ENCODE peak calls at places on chromosomes 11 and 22, in six cellular contexts. One of them, this sample, is unnamed.

GRCh38 chr11:23555085-23555484 is 694.8 kb upstream of the CCDC179 start:
- DNase-seq in left lung: no peak
- DNase-seq in fibroblast of pulmonary artery: peak; percentile 67
- DNase-seq in MM.1S: no peak
- DNase-seq in suprapubic skin: no peak
- DNase-seq in OCI-LY7: no peak
- DNase-seq in this sample: peak; percentile 76

GRCh38 chr11:34395916-34396555 is 38.2 kb upstream of the ABTB2 start:
- DNase-seq in OCI-LY7: no peak
- DNase-seq in MM.1S: no peak
- DNase-seq in suprapubic skin: no peak
- DNase-seq in left lung: no peak
- DNase-seq in fibroblast of pulmonary artery: peak; percentile 11
- DNase-seq in this sample: peak; percentile 49

GRCh38 chr11:73856001-73856663 is 20.5 kb downstream of the COA4 start:
- DNase-seq in fibroblast of pulmonary artery: no peak
- DNase-seq in OCI-LY7: no peak
- DNase-seq in suprapubic skin: no peak
- DNase-seq in MM.1S: no peak
- DNase-seq in left lung: no peak
- DNase-seq in this sample: no peak

GRCh38 chr22:29146771-29147170 is 58.9 kb upstream of the EMID1 start:
- DNase-seq in suprapubic skin: peak; percentile 50
- DNase-seq in left lung: no peak
- DNase-seq in MM.1S: no peak
- DNase-seq in OCI-LY7: no peak
- DNase-seq in fibroblast of pulmonary artery: no peak
- DNase-seq in this sample: no peak

GRCh38 chr22:20779813-20780148 is 5.9 kb downstream of the SERPIND1 start:
- DNase-seq in MM.1S: no peak
- DNase-seq in fibroblast of pulmonary artery: peak; percentile 79
- DNase-seq in left lung: no peak
- DNase-seq in OCI-LY7: no peak
- DNase-seq in suprapubic skin: no peak
- DNase-seq in this sample: peak; percentile 69

GRCh38 chr11:118631510-118631909 is 24.1 kb downstream of the PHLDB1 start:
- DNase-seq in left lung: peak; percentile 12
- DNase-seq in suprapubic skin: no peak
- DNase-seq in OCI-LY7: no peak
- DNase-seq in fibroblast of pulmonary artery: no peak
- DNase-seq in MM.1S: no peak
- DNase-seq in this sample: no peak

GRCh38 chr11:111778047-111778558 is 11.9 kb upstream of the PPP2R1B start:
- DNase-seq in suprapubic skin: no peak
- DNase-seq in left lung: no peak
- DNase-seq in OCI-LY7: no peak
- DNase-seq in fibroblast of pulmonary artery: no peak
- DNase-seq in MM.1S: no peak
- DNase-seq in this sample: no peak

GRCh38 chr11:6892400-6892799 is at the start of gene OR2D2:
- DNase-seq in suprapubic skin: no peak
- DNase-seq in OCI-LY7: no peak
- DNase-seq in left lung: no peak
- DNase-seq in fibroblast of pulmonary artery: no peak
- DNase-seq in MM.1S: no peak
- DNase-seq in this sample: no peak

GRCh38 chr22:46706060-46706459 is 32.0 kb downstream of the CERK start:
- DNase-seq in fibroblast of pulmonary artery: no peak
- DNase-seq in OCI-LY7: no peak
- DNase-seq in MM.1S: no peak
- DNase-seq in left lung: peak; percentile 55
- DNase-seq in suprapubic skin: no peak
- DNase-seq in this sample: no peak

GRCh38 chr11:124179311-124179710 is 3.8 kb upstream of the OR10D3 start:
- DNase-seq in MM.1S: no peak
- DNase-seq in suprapubic skin: no peak
- DNase-seq in left lung: no peak
- DNase-seq in OCI-LY7: no peak
- DNase-seq in fibroblast of pulmonary artery: peak; percentile 13
- DNase-seq in this sample: no peak

GRCh38 chr11:11798586-11799438 is 43.0 kb upstream of the USP47 start:
- DNase-seq in fibroblast of pulmonary artery: peak; percentile 83
- DNase-seq in MM.1S: peak; percentile 76
- DNase-seq in left lung: peak; percentile 88
- DNase-seq in suprapubic skin: peak; percentile 87
- DNase-seq in OCI-LY7: peak; percentile 69
- DNase-seq in this sample: peak; percentile 77

GRCh38 chr11:44943696-44944095 is 7.0 kb downstream of the TP53I11 start:
- DNase-seq in left lung: no peak
- DNase-seq in MM.1S: no peak
- DNase-seq in suprapubic skin: no peak
- DNase-seq in fibroblast of pulmonary artery: no peak
- DNase-seq in OCI-LY7: peak; percentile 62
- DNase-seq in this sample: no peak

GRCh38 chr22:37045958-37046357 is 5.6 kb upstream of the KCTD17 start:
- DNase-seq in MM.1S: peak; percentile 11
- DNase-seq in suprapubic skin: no peak
- DNase-seq in left lung: no peak
- DNase-seq in fibroblast of pulmonary artery: peak; percentile 65
- DNase-seq in OCI-LY7: peak; percentile 21
- DNase-seq in this sample: peak; percentile 29

GRCh38 chr11:62446091-62446490 is 27.3 kb downstream of the SCGB1A1 start:
- DNase-seq in left lung: no peak
- DNase-seq in suprapubic skin: no peak
- DNase-seq in MM.1S: no peak
- DNase-seq in OCI-LY7: no peak
- DNase-seq in fibroblast of pulmonary artery: no peak
- DNase-seq in this sample: no peak

GRCh38 chr11:70482529-70482917 is 84.2 kb downstream of the CTTN start:
- DNase-seq in left lung: peak; percentile 49
- DNase-seq in fibroblast of pulmonary artery: peak; percentile 11
- DNase-seq in OCI-LY7: no peak
- DNase-seq in suprapubic skin: no peak
- DNase-seq in MM.1S: no peak
- DNase-seq in this sample: peak; percentile 45

GRCh38 chr11:47233989-47234668 is 14.5 kb downstream of the ACP2 start:
- DNase-seq in OCI-LY7: peak; percentile 41
- DNase-seq in suprapubic skin: no peak
- DNase-seq in left lung: no peak
- DNase-seq in MM.1S: no peak
- DNase-seq in fibroblast of pulmonary artery: peak; percentile 74
- DNase-seq in this sample: peak; percentile 68

GRCh38 chr11:108853864-108854263 is 189.0 kb downstream of the DDX10 start:
- DNase-seq in fibroblast of pulmonary artery: no peak
- DNase-seq in left lung: no peak
- DNase-seq in suprapubic skin: no peak
- DNase-seq in MM.1S: peak; percentile 46
- DNase-seq in OCI-LY7: peak; percentile 8
- DNase-seq in this sample: peak; percentile 6

GRCh38 chr22:45441158-45441557 is 27.7 kb downstream of the RIBC2 start:
- DNase-seq in OCI-LY7: peak; percentile 30
- DNase-seq in left lung: peak; percentile 30
- DNase-seq in suprapubic skin: no peak
- DNase-seq in fibroblast of pulmonary artery: peak; percentile 74
- DNase-seq in MM.1S: peak; percentile 68
- DNase-seq in this sample: peak; percentile 64

GRCh38 chr11:9566561-9567063 is 6.9 kb upstream of the WEE1 start:
- DNase-seq in fibroblast of pulmonary artery: peak; percentile 96
- DNase-seq in suprapubic skin: no peak
- DNase-seq in MM.1S: no peak
- DNase-seq in left lung: no peak
- DNase-seq in OCI-LY7: no peak
- DNase-seq in this sample: peak; percentile 68

GRCh38 chr11:61814242-61814957 is 2.4 kb downstream of the FADS1 start:
- DNase-seq in MM.1S: no peak
- DNase-seq in suprapubic skin: no peak
- DNase-seq in left lung: no peak
- DNase-seq in fibroblast of pulmonary artery: peak; percentile 49
- DNase-seq in OCI-LY7: no peak
- DNase-seq in this sample: no peak

GRCh38 chr11:57727185-57727584 is 14.1 kb upstream of the SELENOH start:
- DNase-seq in fibroblast of pulmonary artery: no peak
- DNase-seq in MM.1S: no peak
- DNase-seq in OCI-LY7: no peak
- DNase-seq in suprapubic skin: no peak
- DNase-seq in left lung: no peak
- DNase-seq in this sample: no peak

GRCh38 chr22:19106886-19107729 is 15.1 kb downstream of the DGCR2 start:
- DNase-seq in OCI-LY7: no peak
- DNase-seq in suprapubic skin: peak; percentile 45
- DNase-seq in left lung: no peak
- DNase-seq in fibroblast of pulmonary artery: no peak
- DNase-seq in MM.1S: no peak
- DNase-seq in this sample: no peak

GRCh38 chr22:19105456-19105855 is 16.8 kb downstream of the DGCR2 start:
- DNase-seq in MM.1S: no peak
- DNase-seq in OCI-LY7: no peak
- DNase-seq in suprapubic skin: peak; percentile 70
- DNase-seq in fibroblast of pulmonary artery: no peak
- DNase-seq in left lung: no peak
- DNase-seq in this sample: no peak

GRCh38 chr22:19103881-19104821 is 18.1 kb downstream of the DGCR2 start:
- DNase-seq in OCI-LY7: no peak
- DNase-seq in left lung: no peak
- DNase-seq in suprapubic skin: peak; percentile 43
- DNase-seq in MM.1S: no peak
- DNase-seq in fibroblast of pulmonary artery: no peak
- DNase-seq in this sample: peak; percentile 50

GRCh38 chr22:19107730-19108074 is 14.5 kb downstream of the DGCR2 start:
- DNase-seq in MM.1S: no peak
- DNase-seq in fibroblast of pulmonary artery: no peak
- DNase-seq in OCI-LY7: no peak
- DNase-seq in suprapubic skin: no peak
- DNase-seq in left lung: no peak
- DNase-seq in this sample: no peak

DNA sequence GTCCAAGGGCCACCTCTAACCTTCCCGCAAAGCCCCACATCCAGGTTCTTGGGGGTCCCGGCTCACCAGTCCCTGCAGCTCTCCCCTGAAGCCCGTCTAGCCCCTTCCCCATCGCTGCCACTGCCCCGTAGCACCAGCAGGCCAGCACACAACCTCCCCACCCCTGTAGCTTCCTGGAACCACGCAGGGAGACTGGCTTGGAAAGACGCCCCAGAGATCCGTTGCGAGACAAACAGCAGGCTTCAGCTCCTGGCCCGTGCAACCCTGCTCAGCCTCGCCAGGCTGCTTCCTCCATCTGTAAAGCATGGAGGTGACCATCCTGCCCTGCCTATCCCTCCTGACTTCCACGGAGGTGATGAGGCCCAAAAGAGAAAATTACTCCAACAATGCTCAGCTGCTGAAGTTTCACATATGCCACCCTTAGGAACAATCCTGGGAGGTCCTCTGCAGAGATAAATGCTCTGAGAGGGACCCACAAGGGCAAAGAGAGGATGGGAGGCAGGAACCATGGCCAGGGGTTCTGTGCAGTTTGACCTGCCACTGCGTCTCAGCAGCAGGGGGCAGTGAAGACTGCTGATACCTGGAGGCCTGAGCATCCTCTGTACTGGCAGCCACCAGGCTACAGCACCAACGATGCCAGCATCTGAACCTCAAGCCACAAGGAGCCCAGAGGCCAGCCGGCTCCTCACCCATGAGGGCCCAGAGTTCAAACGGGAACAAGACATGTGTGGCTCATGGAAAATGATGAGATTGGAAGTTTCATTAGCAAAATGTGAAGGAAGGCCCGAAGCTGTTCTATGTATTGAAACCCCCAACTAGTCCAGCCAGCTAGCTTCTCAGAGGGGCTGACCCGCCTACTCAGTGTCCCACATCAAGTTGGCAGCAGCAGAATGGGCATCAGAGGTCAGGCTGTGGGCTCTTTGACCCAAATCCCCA is 16.1 kb downstream of the DGCR2 start:
- DNase-seq in MM.1S: no peak
- DNase-seq in left lung: no peak
- DNase-seq in OCI-LY7: peak; percentile 55
- DNase-seq in suprapubic skin: peak; percentile 68
- DNase-seq in fibroblast of pulmonary artery: no peak
- DNase-seq in this sample: no peak
- TF ChIP-seq CTCF in MM.1S: peak; percentile 29
- TF ChIP-seq CTCF in left lung: peak; percentile 27
- TF ChIP-seq CTCF in OCI-LY7: peak; percentile 71
- TF ChIP-seq CTCF in suprapubic skin: no peak
- TF ChIP-seq CTCF in fibroblast of pulmonary artery: peak; percentile 28
- TF ChIP-seq CTCF in this sample: no peak

DNA sequence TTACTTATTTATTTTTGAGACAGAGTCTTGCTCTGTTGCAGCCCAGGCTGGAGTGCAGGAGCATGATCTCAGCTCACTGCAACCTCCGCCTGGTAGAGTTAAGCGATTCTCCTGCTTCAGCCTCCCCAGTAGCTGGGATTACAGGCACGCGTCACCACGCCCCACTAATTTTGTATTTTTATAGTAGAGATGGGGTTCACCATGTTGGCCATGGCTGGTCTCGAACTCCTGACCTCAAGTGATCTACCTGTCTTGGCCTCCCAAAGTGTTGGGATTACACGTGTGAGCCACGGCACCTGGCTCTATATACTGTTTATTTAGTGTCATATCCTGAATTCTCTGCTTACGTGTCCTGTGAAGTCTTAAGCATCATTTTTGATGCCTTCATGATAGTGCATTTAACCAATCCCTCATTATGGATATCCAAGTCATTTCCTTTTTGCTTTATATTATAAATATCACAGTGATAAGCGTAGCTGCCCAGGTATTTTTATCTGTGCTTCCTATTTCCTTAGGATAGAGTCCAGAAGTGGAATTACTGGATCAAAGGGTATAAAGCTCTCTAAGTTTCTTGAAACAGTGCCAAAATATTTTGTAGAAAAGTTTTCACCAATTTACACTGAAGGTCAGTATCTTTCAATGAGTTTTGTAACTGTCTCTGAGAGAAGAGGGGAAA is 871 bp upstream of the SIDT2 start:
- DNase-seq in left lung: no peak
- DNase-seq in fibroblast of pulmonary artery: no peak
- DNase-seq in OCI-LY7: no peak
- DNase-seq in MM.1S: no peak
- DNase-seq in suprapubic skin: peak; percentile 31
- DNase-seq in this sample: no peak
- H3K4me3 ChIP-seq in left lung: peak overlapping the region; percentile 88
- H3K4me3 ChIP-seq in fibroblast of pulmonary artery: peak overlapping the region; percentile 83
- H3K4me3 ChIP-seq in OCI-LY7: peak overlapping the region; percentile 88
- H3K4me3 ChIP-seq in MM.1S: peak overlapping the region; percentile 94
- H3K4me3 ChIP-seq in suprapubic skin: peak overlapping the region; percentile 79
- H3K4me3 ChIP-seq in this sample: peak overlapping the region; percentile 75

DNA sequence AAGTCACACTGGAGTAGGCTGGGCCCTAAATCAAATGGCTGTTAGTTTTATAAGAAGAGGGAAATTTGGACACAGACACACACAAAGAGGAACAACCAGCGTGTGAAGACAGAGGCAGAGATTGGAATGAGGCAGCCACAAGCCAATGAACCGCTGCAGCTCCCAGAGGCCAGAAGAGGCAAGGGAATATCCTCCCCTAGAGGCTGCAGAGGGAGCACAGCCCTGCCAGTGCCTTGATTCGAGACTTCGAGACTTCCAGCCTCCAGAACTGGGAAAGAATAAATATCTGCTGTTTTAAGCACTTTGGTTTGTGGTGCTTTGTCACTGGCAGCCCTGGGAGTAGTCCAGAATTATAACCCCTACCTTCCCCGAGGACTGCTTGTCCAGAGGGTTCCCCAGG is 484.4 kb downstream of the MN1 start:
- DNase-seq in left lung: no peak
- DNase-seq in OCI-LY7: no peak
- DNase-seq in fibroblast of pulmonary artery: peak; percentile 28
- DNase-seq in suprapubic skin: no peak
- DNase-seq in MM.1S: no peak
- DNase-seq in this sample: no peak
- TF ChIP-seq CTCF in left lung: no peak
- TF ChIP-seq CTCF in OCI-LY7: peak; percentile 50
- TF ChIP-seq CTCF in fibroblast of pulmonary artery: peak; percentile 31
- TF ChIP-seq CTCF in suprapubic skin: no peak
- TF ChIP-seq CTCF in MM.1S: no peak
- TF ChIP-seq CTCF in this sample: peak; percentile 24

GRCh38 chr22:38257170-38257569 is 15.6 kb downstream of the TMEM184B start:
- DNase-seq in MM.1S: no peak
- DNase-seq in OCI-LY7: no peak
- DNase-seq in suprapubic skin: no peak
- DNase-seq in fibroblast of pulmonary artery: peak; percentile 82
- DNase-seq in left lung: no peak
- DNase-seq in this sample: peak; percentile 65
- H3K4me3 ChIP-seq in MM.1S: no peak overlapping the region
- H3K4me3 ChIP-seq in OCI-LY7: peak overlapping the region; percentile 24
- H3K4me3 ChIP-seq in suprapubic skin: no peak overlapping the region
- H3K4me3 ChIP-seq in fibroblast of pulmonary artery: peak overlapping the region; percentile 28
- H3K4me3 ChIP-seq in left lung: no peak overlapping the region
- H3K4me3 ChIP-seq in this sample: no peak overlapping the region